ENCODE peak calls at places on chromosomes 11 and 22, in eight cellular contexts. O, C, D, K, H, R, Z and E are unnamed samples.
A peak's percentile ranks its signal among the peaks of the same experiment; 100 is the strongest.

GRCh38 chr22:23187871-23188700 is 7.8 kb downstream of the BCR start:
- DNase-seq in R (no peak), K (no peak), D (no peak), Z (no peak), C (no peak), O (peak; percentile 11), H (no peak), E (no peak)

GRCh38 chr22:33018232-33018864 is 39.8 kb downstream of the SYN3 start:
- DNase-seq in C (peak; percentile 76), O (peak; percentile 11), D (peak; percentile 44), K (peak; percentile 54), Z (peak; percentile 71), R (peak; percentile 48), H (peak; percentile 66), E (no peak)

GRCh38 chr22:43181321-43182076 is 5.4 kb downstream of the TTLL12 start:
- DNase-seq in C (no peak), O (no peak), R (no peak), Z (no peak), K (no peak), H (no peak), D (no peak), E (no peak)

GRCh38 chr22:50315289-50316113 is 8.1 kb upstream of the PLXNB2 start:
- DNase-seq in Z (peak; percentile 75), O (no peak), K (no peak), R (no peak), C (no peak), D (no peak), H (no peak), E (no peak)

GRCh38 chr22:38086001-38086845 is 2.2 kb upstream of the SLC16A8 start:
- DNase-seq in R (no peak), H (no peak), Z (no peak), O (no peak), C (no peak), K (no peak), D (no peak), E (no peak)

GRCh38 chr11:120543816-120544215 is 32.3 kb downstream of the GRIK4 start:
- DNase-seq in K (no peak), C (no peak), H (no peak), R (no peak), O (no peak), D (no peak), Z (no peak), E (no peak)

GRCh38 chr11:75527130-75527529 is 1.4 kb upstream of the GDPD5 start:
- DNase-seq in D (no peak), Z (no peak), R (no peak), K (no peak), H (no peak), O (no peak), C (no peak), E (no peak)

GRCh38 chr22:30883586-30884145 is 84.9 kb downstream of the MORC2 start:
- DNase-seq in O (no peak), R (no peak), D (no peak), K (no peak), H (no peak), Z (no peak), C (no peak), E (no peak)

GRCh38 chr11:66112640-66113098 is 42.6 kb downstream of the PACS1 start:
- DNase-seq in R (no peak), O (peak; percentile 66), K (no peak), C (peak; percentile 6), Z (peak; percentile 53), D (peak; percentile 63), H (no peak), E (peak; percentile 59)

GRCh38 chr11:92206441-92206840 is 18.2 kb upstream of the FAT3 start:
- DNase-seq in C (no peak), R (no peak), Z (no peak), O (no peak), D (no peak), K (no peak), H (no peak), E (no peak)

GRCh38 chr11:61923166-61924015 is 6.0 kb upstream of the RAB3IL1 start:
- DNase-seq in C (peak; percentile 85), Z (no peak), H (peak; percentile 64), R (no peak), D (peak; percentile 52), O (no peak), K (no peak), E (peak; percentile 29)

GRCh38 chr11:114377612-114378267 is 22.6 kb downstream of the C11orf71 start:
- DNase-seq in R (no peak), C (no peak), Z (no peak), D (peak; percentile 41), K (no peak), O (peak; percentile 95), H (no peak), E (peak; percentile 62)

GRCh38 chr22:38097557-38098409 is 12.7 kb downstream of the BAIAP2L2 start:
- DNase-seq in Z (no peak), O (no peak), D (no peak), R (peak; percentile 73), C (no peak), K (peak; percentile 74), H (peak; percentile 40), E (no peak)

GRCh38 chr22:48489551-48490512 is 1337.8 kb downstream of the BRD1 start:
- DNase-seq in R (no peak), Z (no peak), H (peak; percentile 24), O (no peak), D (no peak), C (no peak), K (no peak), E (no peak)

GRCh38 chr22:48492371-48493320 is 1335.0 kb downstream of the BRD1 start:
- DNase-seq in C (peak; percentile 75), Z (peak; percentile 74), H (peak; percentile 62), D (peak; percentile 79), R (peak; percentile 67), O (peak; percentile 39), K (no peak), E (peak; percentile 21)

GRCh38 chr22:48491451-48491941 is 1336.2 kb downstream of the BRD1 start:
- DNase-seq in K (no peak), Z (no peak), R (no peak), D (no peak), O (no peak), C (no peak), H (no peak), E (no peak)

GRCh38 chr22:48488611-48489456 is 1338.8 kb downstream of the BRD1 start:
- DNase-seq in C (no peak), Z (no peak), H (peak; percentile 34), O (no peak), R (peak; percentile 66), K (no peak), D (no peak), E (no peak)

DNA sequence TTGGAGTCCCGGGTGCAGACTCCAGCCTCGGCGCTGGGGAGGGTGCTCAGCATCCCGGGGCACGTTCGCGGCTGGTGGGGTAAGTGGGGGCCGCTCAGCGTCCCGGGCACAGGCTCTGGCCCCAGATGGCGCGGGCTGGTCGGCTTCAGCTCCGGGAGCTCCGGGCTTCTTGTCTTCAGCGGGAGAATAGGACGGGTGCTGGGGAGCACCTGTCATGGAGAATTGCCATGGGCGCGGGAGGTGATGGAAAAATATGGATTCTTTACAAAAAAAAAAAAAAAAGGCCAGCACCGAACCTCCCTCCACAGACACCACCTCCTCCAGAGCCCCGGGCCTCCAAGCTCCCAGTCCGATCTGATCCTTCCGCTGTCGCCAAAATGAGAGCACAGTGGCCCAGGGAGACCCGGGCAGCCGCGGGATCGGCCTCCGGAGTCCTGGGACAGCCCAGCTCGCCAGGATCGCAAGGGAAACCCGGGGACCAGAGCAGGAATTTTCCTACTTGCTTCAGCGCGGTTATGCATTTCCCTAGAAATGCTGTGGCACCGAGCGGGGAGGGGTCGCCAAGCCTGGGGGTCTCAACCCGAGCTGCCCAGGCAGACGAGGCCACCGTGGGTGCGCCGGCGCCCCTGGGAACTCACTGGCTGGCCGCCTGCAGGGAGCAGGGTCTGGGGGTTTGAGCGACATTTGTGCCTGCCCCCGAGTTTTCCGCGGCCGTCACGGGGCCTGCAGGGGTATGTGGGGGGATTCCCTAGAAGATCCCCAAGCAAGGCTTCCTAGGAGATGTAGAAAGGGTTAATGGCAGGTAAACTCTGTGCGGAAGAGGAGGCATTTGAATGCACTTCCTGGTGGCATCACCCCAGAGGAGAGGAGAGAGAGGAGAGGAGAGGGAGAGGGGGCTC is 1336.9 kb downstream of the BRD1 start:
- DNase-seq in C (no peak), K (no peak), O (no peak), R (no peak), H (no peak), Z (no peak), D (no peak), E (no peak)
- H3K4me3 ChIP-seq in C (peak overlapping the region; percentile 42), K (no peak overlapping the region), O (peak overlapping the region; percentile 49), R (peak overlapping the region; percentile 57), H (peak overlapping the region; percentile 46), Z (no peak overlapping the region), D (no peak overlapping the region), E (peak overlapping the region; percentile 48)

GRCh38 chr11:58055806-58056401 is 25.2 kb downstream of the OR6Q1 start:
- DNase-seq in K (no peak), D (no peak), Z (no peak), H (no peak), R (no peak), C (no peak), O (no peak), E (no peak)
- H3K4me3 ChIP-seq in K (no peak overlapping the region), D (no peak overlapping the region), Z (no peak overlapping the region), H (no peak overlapping the region), R (no peak overlapping the region), C (no peak overlapping the region), O (no peak overlapping the region), E (no peak overlapping the region)

GRCh38 chr11:23494981-23495380 is 634.7 kb upstream of the CCDC179 start:
- DNase-seq in H (no peak), K (no peak), Z (no peak), R (no peak), O (no peak), D (no peak), C (no peak), E (no peak)

DNA sequence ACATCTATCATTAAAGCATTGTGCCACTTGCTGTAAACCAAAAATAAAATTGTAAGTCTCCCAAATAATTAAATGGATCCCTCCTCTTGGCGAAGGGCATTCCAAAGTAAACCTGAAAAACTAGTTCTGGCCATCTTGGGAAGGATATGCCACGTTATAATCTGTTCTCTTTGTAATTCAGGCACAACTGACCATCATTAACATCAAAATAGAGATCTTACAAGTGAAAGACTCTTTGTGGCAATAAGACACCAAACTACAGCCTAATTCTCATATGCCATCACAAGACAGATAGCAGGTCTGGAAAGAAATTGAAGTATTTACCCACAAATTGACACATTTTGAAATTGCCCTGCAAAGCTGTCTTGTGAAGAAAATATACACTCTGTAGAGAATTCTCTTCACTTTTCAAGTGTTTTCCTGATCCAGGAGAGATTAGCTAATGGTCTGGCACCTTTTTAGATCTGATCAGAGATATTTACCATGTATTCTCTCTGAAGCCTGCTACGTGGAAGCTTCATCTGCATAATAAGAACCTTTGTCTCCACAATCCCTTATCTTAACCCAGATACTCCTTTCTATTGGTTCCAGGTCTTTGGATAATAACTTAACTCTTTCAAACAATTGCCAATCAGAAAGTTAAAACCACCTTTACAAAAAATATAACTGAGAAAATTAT is 630.4 kb upstream of the CCDC179 start:
- DNase-seq in Z (no peak), H (no peak), K (peak; percentile 7), R (no peak), O (no peak), D (no peak), C (no peak), E (no peak)
- H3K4me3 ChIP-seq in Z (no peak overlapping the region), H (no peak overlapping the region), K (no peak overlapping the region), R (no peak overlapping the region), O (no peak overlapping the region), D (no peak overlapping the region), C (no peak overlapping the region), E (no peak overlapping the region)

DNA sequence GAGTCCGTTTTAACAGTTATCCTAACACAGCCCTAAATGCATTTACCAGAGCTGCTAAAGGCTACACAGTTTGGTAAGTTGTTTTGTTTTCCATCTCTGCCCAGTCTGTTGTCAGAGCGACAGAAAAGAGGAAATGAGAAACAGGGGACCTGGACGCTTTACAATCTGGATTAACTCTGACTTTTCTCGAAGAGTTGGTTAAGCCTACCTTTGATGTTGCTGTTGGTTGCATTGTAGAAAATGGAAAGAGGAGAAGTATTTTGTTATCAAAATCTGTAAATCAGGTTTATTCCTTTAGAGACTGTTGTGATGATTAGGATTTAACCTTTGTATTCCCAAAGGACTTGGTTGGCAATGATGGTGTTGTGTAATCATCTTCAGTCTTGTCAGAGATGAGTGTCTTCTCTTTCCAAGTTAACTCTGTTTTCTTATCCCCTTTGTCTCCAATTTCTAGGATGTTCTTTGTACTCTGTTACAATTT is 471 bp downstream of the ANGPTL5 start:
- DNase-seq in K (no peak), H (no peak), C (peak; percentile 67), O (peak; percentile 34), D (peak; percentile 48), R (no peak), Z (peak; percentile 77), E (peak; percentile 53)
- H3K4me3 ChIP-seq in K (no peak overlapping the region), H (peak overlapping the region; percentile 54), C (peak overlapping the region; percentile 48), O (peak overlapping the region; percentile 63), D (peak overlapping the region; percentile 85), R (peak overlapping the region; percentile 71), Z (peak overlapping the region; percentile 73), E (peak overlapping the region; percentile 72)